ENCODE peak calls at places on chromosomes 4 and X, in eight cellular contexts. One of them, this sample, is unnamed.

GRCh38 chr4:121792966-121793365 is 8.2 kb upstream of the EXOSC9 start:
- DNase-seq in trophoblast cell: no peak
- DNase-seq in GM23338: no peak
- DNase-seq in Karpas-422: no peak
- DNase-seq in esophagus muscularis mucosa: no peak
- DNase-seq in thoracic aorta: no peak
- DNase-seq in fibroblast of lung: no peak
- DNase-seq in right cardiac atrium: no peak
- DNase-seq in this sample: no peak

GRCh38 chr4:54709281-54709854 is 51.6 kb downstream of the KIT start:
- DNase-seq in trophoblast cell: no peak
- DNase-seq in GM23338: no peak
- DNase-seq in Karpas-422: no peak
- DNase-seq in esophagus muscularis mucosa: no peak
- DNase-seq in thoracic aorta: no peak
- DNase-seq in fibroblast of lung: peak
- DNase-seq in right cardiac atrium: no peak
- DNase-seq in this sample: no peak

GRCh38 chr4:138300616-138301015 is 58.5 kb upstream of the SLC7A11 start:
- DNase-seq in trophoblast cell: no peak
- DNase-seq in GM23338: no peak
- DNase-seq in Karpas-422: no peak
- DNase-seq in esophagus muscularis mucosa: no peak
- DNase-seq in thoracic aorta: no peak
- DNase-seq in fibroblast of lung: no peak
- DNase-seq in right cardiac atrium: no peak
- DNase-seq in this sample: no peak

GRCh38 chr4:70787496-70787895 is 52.2 kb downstream of the GRSF1 start:
- DNase-seq in trophoblast cell: no peak
- DNase-seq in GM23338: no peak
- DNase-seq in Karpas-422: no peak
- DNase-seq in esophagus muscularis mucosa: no peak
- DNase-seq in thoracic aorta: no peak
- DNase-seq in fibroblast of lung: no peak
- DNase-seq in right cardiac atrium: no peak
- DNase-seq in this sample: no peak

GRCh38 chr4:78704981-78705757 is 71.0 kb upstream of the BMP2K start:
- DNase-seq in trophoblast cell: no peak
- DNase-seq in GM23338: no peak
- DNase-seq in Karpas-422: no peak
- DNase-seq in esophagus muscularis mucosa: no peak
- DNase-seq in thoracic aorta: no peak
- DNase-seq in fibroblast of lung: peak
- DNase-seq in right cardiac atrium: no peak
- DNase-seq in this sample: no peak

GRCh38 chrX:38985375-38985774 is 184.1 kb downstream of the MID1IP1 start:
- DNase-seq in trophoblast cell: no peak
- DNase-seq in GM23338: peak
- DNase-seq in Karpas-422: peak
- DNase-seq in esophagus muscularis mucosa: no peak
- DNase-seq in thoracic aorta: no peak
- DNase-seq in fibroblast of lung: peak
- DNase-seq in right cardiac atrium: no peak
- DNase-seq in this sample: no peak

GRCh38 chr4:48756689-48757220 is 23.3 kb downstream of the FRYL start:
- DNase-seq in trophoblast cell: no peak
- DNase-seq in GM23338: no peak
- DNase-seq in Karpas-422: no peak
- DNase-seq in esophagus muscularis mucosa: no peak
- DNase-seq in thoracic aorta: no peak
- DNase-seq in fibroblast of lung: no peak
- DNase-seq in right cardiac atrium: no peak
- DNase-seq in this sample: no peak

GRCh38 chr4:98386-98785 is 25.9 kb upstream of the ZNF718 start:
- DNase-seq in trophoblast cell: no peak
- DNase-seq in GM23338: no peak
- DNase-seq in Karpas-422: no peak
- DNase-seq in esophagus muscularis mucosa: no peak
- DNase-seq in thoracic aorta: no peak
- DNase-seq in fibroblast of lung: no peak
- DNase-seq in right cardiac atrium: no peak
- DNase-seq in this sample: no peak

GRCh38 chrX:101078716-101079115 is at the start of gene TMEM35A:
- DNase-seq in trophoblast cell: no peak
- DNase-seq in GM23338: peak
- DNase-seq in Karpas-422: no peak
- DNase-seq in esophagus muscularis mucosa: no peak
- DNase-seq in thoracic aorta: no peak
- DNase-seq in fibroblast of lung: peak
- DNase-seq in right cardiac atrium: no peak
- DNase-seq in this sample: no peak

GRCh38 chr4:67035501-67035900 is 509.8 kb downstream of the CENPC start:
- DNase-seq in trophoblast cell: no peak
- DNase-seq in GM23338: no peak
- DNase-seq in Karpas-422: no peak
- DNase-seq in esophagus muscularis mucosa: no peak
- DNase-seq in thoracic aorta: no peak
- DNase-seq in fibroblast of lung: no peak
- DNase-seq in right cardiac atrium: no peak
- DNase-seq in this sample: no peak

GRCh38 chr4:37815591-37815990 is 10.9 kb upstream of the PGM2 start:
- DNase-seq in trophoblast cell: no peak
- DNase-seq in GM23338: no peak
- DNase-seq in Karpas-422: no peak
- DNase-seq in esophagus muscularis mucosa: no peak
- DNase-seq in thoracic aorta: no peak
- DNase-seq in fibroblast of lung: no peak
- DNase-seq in right cardiac atrium: no peak
- DNase-seq in this sample: no peak

GRCh38 chr4:37816719-37817118 is 9.8 kb upstream of the PGM2 start:
- DNase-seq in trophoblast cell: peak
- DNase-seq in GM23338: no peak
- DNase-seq in Karpas-422: no peak
- DNase-seq in esophagus muscularis mucosa: no peak
- DNase-seq in thoracic aorta: no peak
- DNase-seq in fibroblast of lung: no peak
- DNase-seq in right cardiac atrium: no peak
- DNase-seq in this sample: no peak

GRCh38 chr4:37812713-37813112 is 13.8 kb upstream of the PGM2 start:
- DNase-seq in trophoblast cell: peak
- DNase-seq in GM23338: no peak
- DNase-seq in Karpas-422: no peak
- DNase-seq in esophagus muscularis mucosa: peak
- DNase-seq in thoracic aorta: no peak
- DNase-seq in fibroblast of lung: peak
- DNase-seq in right cardiac atrium: no peak
- DNase-seq in this sample: no peak

GRCh38 chr4:37816006-37816405 is 10.5 kb upstream of the PGM2 start:
- DNase-seq in trophoblast cell: no peak
- DNase-seq in GM23338: no peak
- DNase-seq in Karpas-422: no peak
- DNase-seq in esophagus muscularis mucosa: peak
- DNase-seq in thoracic aorta: no peak
- DNase-seq in fibroblast of lung: no peak
- DNase-seq in right cardiac atrium: no peak
- DNase-seq in this sample: no peak
- H3K27ac ChIP-seq in trophoblast cell: no peak
- H3K27ac ChIP-seq in GM23338: no peak
- H3K27ac ChIP-seq in Karpas-422: no peak
- H3K27ac ChIP-seq in esophagus muscularis mucosa: no peak
- H3K27ac ChIP-seq in thoracic aorta: no peak
- H3K27ac ChIP-seq in fibroblast of lung: no peak
- H3K27ac ChIP-seq in right cardiac atrium: no peak
- H3K27ac ChIP-seq in this sample: no peak

GRCh38 chr4:123444298-123444731 is 47.7 kb downstream of the SPRY1 start:
- DNase-seq in trophoblast cell: no peak
- DNase-seq in GM23338: peak
- DNase-seq in Karpas-422: no peak
- DNase-seq in esophagus muscularis mucosa: no peak
- DNase-seq in thoracic aorta: no peak
- DNase-seq in fibroblast of lung: peak
- DNase-seq in right cardiac atrium: peak
- DNase-seq in this sample: no peak

GRCh38 chr4:123438031-123438430 is 41.4 kb downstream of the SPRY1 start:
- DNase-seq in trophoblast cell: no peak
- DNase-seq in GM23338: no peak
- DNase-seq in Karpas-422: no peak
- DNase-seq in esophagus muscularis mucosa: no peak
- DNase-seq in thoracic aorta: no peak
- DNase-seq in fibroblast of lung: no peak
- DNase-seq in right cardiac atrium: no peak
- DNase-seq in this sample: no peak

GRCh38 chr4:123449362-123449761 is 52.8 kb downstream of the SPRY1 start:
- DNase-seq in trophoblast cell: no peak
- DNase-seq in GM23338: no peak
- DNase-seq in Karpas-422: no peak
- DNase-seq in esophagus muscularis mucosa: no peak
- DNase-seq in thoracic aorta: no peak
- DNase-seq in fibroblast of lung: no peak
- DNase-seq in right cardiac atrium: no peak
- DNase-seq in this sample: no peak

GRCh38 chr4:123446791-123447474 is 50.3 kb downstream of the SPRY1 start:
- DNase-seq in trophoblast cell: no peak
- DNase-seq in GM23338: peak
- DNase-seq in Karpas-422: peak
- DNase-seq in esophagus muscularis mucosa: no peak
- DNase-seq in thoracic aorta: no peak
- DNase-seq in fibroblast of lung: no peak
- DNase-seq in right cardiac atrium: no peak
- DNase-seq in this sample: no peak

GRCh38 chr4:123443401-123444297 is 47.1 kb downstream of the SPRY1 start:
- DNase-seq in trophoblast cell: no peak
- DNase-seq in GM23338: peak
- DNase-seq in Karpas-422: no peak
- DNase-seq in esophagus muscularis mucosa: no peak
- DNase-seq in thoracic aorta: no peak
- DNase-seq in fibroblast of lung: no peak
- DNase-seq in right cardiac atrium: peak
- DNase-seq in this sample: no peak
- H3K4me3 ChIP-seq in trophoblast cell: no peak
- H3K4me3 ChIP-seq in GM23338: peak
- H3K4me3 ChIP-seq in Karpas-422: no peak
- H3K4me3 ChIP-seq in esophagus muscularis mucosa: no peak
- H3K4me3 ChIP-seq in thoracic aorta: peak
- H3K4me3 ChIP-seq in fibroblast of lung: no peak
- H3K4me3 ChIP-seq in right cardiac atrium: peak
- H3K4me3 ChIP-seq in this sample: no peak

GRCh38 chrX:71067079-71067478 is 1.1 kb downstream of the SNX12 start:
- DNase-seq in trophoblast cell: no peak
- DNase-seq in GM23338: no peak
- DNase-seq in Karpas-422: peak
- DNase-seq in esophagus muscularis mucosa: no peak
- DNase-seq in thoracic aorta: no peak
- DNase-seq in fibroblast of lung: no peak
- DNase-seq in right cardiac atrium: no peak
- DNase-seq in this sample: no peak

GRCh38 chrX:71070531-71070930 is 2.4 kb upstream of the SNX12 start:
- DNase-seq in trophoblast cell: peak
- DNase-seq in GM23338: no peak
- DNase-seq in Karpas-422: no peak
- DNase-seq in esophagus muscularis mucosa: no peak
- DNase-seq in thoracic aorta: no peak
- DNase-seq in fibroblast of lung: no peak
- DNase-seq in right cardiac atrium: no peak
- DNase-seq in this sample: no peak

GRCh38 chrX:71067727-71068051 is 445 bp downstream of the SNX12 start:
- DNase-seq in trophoblast cell: no peak
- DNase-seq in GM23338: no peak
- DNase-seq in Karpas-422: peak
- DNase-seq in esophagus muscularis mucosa: no peak
- DNase-seq in thoracic aorta: no peak
- DNase-seq in fibroblast of lung: no peak
- DNase-seq in right cardiac atrium: no peak
- DNase-seq in this sample: no peak

GRCh38 chrX:71068052-71068918 is at the start of gene SNX12:
- DNase-seq in trophoblast cell: peak
- DNase-seq in GM23338: peak
- DNase-seq in Karpas-422: peak
- DNase-seq in esophagus muscularis mucosa: peak
- DNase-seq in thoracic aorta: peak
- DNase-seq in fibroblast of lung: peak
- DNase-seq in right cardiac atrium: peak
- DNase-seq in this sample: peak
- H3K27ac ChIP-seq in trophoblast cell: peak
- H3K27ac ChIP-seq in GM23338: peak
- H3K27ac ChIP-seq in Karpas-422: peak
- H3K27ac ChIP-seq in esophagus muscularis mucosa: peak
- H3K27ac ChIP-seq in thoracic aorta: peak
- H3K27ac ChIP-seq in fibroblast of lung: peak
- H3K27ac ChIP-seq in right cardiac atrium: peak
- H3K27ac ChIP-seq in this sample: peak

GRCh38 chr4:183959349-183959748 is 54.2 kb downstream of the STOX2 start:
- DNase-seq in trophoblast cell: no peak
- DNase-seq in GM23338: peak
- DNase-seq in Karpas-422: no peak
- DNase-seq in esophagus muscularis mucosa: no peak
- DNase-seq in thoracic aorta: no peak
- DNase-seq in fibroblast of lung: no peak
- DNase-seq in right cardiac atrium: no peak
- DNase-seq in this sample: no peak
- H3K4me3 ChIP-seq in trophoblast cell: no peak
- H3K4me3 ChIP-seq in GM23338: no peak
- H3K4me3 ChIP-seq in Karpas-422: no peak
- H3K4me3 ChIP-seq in esophagus muscularis mucosa: peak
- H3K4me3 ChIP-seq in thoracic aorta: no peak
- H3K4me3 ChIP-seq in fibroblast of lung: no peak
- H3K4me3 ChIP-seq in right cardiac atrium: peak
- H3K4me3 ChIP-seq in this sample: peak

This sample was measured in tibial artery.